ENCODE peak calls at places on chromosomes 6 and 20, in seven cellular contexts. X is endothelial cell of umbilical vein, R is GM23338, T is hepatocyte, U is fibroblast of lung, N is A549, S is keratinocyte. Z is an unnamed sample.

GRCh38 chr6:69343856-69344255 is 453.0 kb downstream of the LMBRD1 start:
- DNase-seq in X (no peak), U (no peak), S (no peak), R (peak), N (no peak), T (peak), Z (no peak)

GRCh38 chr20:39885975-39886649 is 802.9 kb downstream of the MAFB start:
- DNase-seq in X (peak), N (peak), S (peak), R (peak), U (peak), T (peak), Z (no peak)

GRCh38 chr6:44035621-44036020 is 91.6 kb downstream of the MRPL14 start:
- DNase-seq in U (no peak), T (no peak), N (no peak), X (no peak), S (no peak), R (no peak), Z (peak)

GRCh38 chr6:70304611-70305010 is 1.7 kb upstream of the COL9A1 start:
- DNase-seq in U (no peak), X (no peak), N (no peak), R (no peak), S (no peak), T (no peak), Z (no peak)

GRCh38 chr20:43849496-43850197 is 65.0 kb upstream of the TOX2 start:
- DNase-seq in U (peak), X (peak), N (peak), T (peak), S (no peak), R (no peak), Z (no peak)

GRCh38 chr6:82364087-82365010 is 732 bp downstream of the TPBG start:
- DNase-seq in R (peak), N (peak), T (peak), S (no peak), U (peak), X (peak), Z (peak)

GRCh38 chr20:54535045-54535444 is 59.7 kb downstream of the DOK5 start:
- DNase-seq in S (no peak), U (peak), N (no peak), X (no peak), T (no peak), R (no peak), Z (no peak)

GRCh38 chr6:163828038-163828790 is 413.7 kb downstream of the QKI start:
- DNase-seq in S (no peak), T (no peak), U (peak), R (no peak), N (no peak), X (no peak), Z (no peak)

GRCh38 chr6:136962661-136963060 is 40.6 kb downstream of the SLC35D3 start:
- DNase-seq in S (no peak), R (peak), X (peak), T (no peak), N (no peak), U (no peak), Z (no peak)

GRCh38 chr6:158570681-158570962 is 10.7 kb downstream of the TMEM181 start:
- DNase-seq in T (no peak), R (no peak), U (no peak), S (no peak), X (no peak), N (no peak), Z (no peak)

GRCh38 chr6:121884056-121884455 is 448.6 kb downstream of the GJA1 start:
- DNase-seq in X (no peak), U (peak), N (no peak), S (no peak), R (no peak), T (no peak), Z (no peak)

GRCh38 chr6:3063733-3064700 is 4.3 kb upstream of the RIPK1 start:
- DNase-seq in S (peak), U (peak), N (peak), T (peak), X (peak), R (peak), Z (peak)

GRCh38 chr6:71665931-71666330 is 220.4 kb upstream of the RIMS1 start:
- DNase-seq in R (no peak), U (peak), X (no peak), S (no peak), T (no peak), N (no peak), Z (no peak)

GRCh38 chr6:71524201-71524600 is 235.6 kb downstream of the OGFRL1 start:
- DNase-seq in X (no peak), T (no peak), R (no peak), S (no peak), U (no peak), N (no peak), Z (no peak)

GRCh38 chr6:90993771-90994170 is 406.9 kb upstream of the MAP3K7 start:
- DNase-seq in S (no peak), N (no peak), X (no peak), R (no peak), T (no peak), U (peak), Z (no peak)

GRCh38 chr6:67350729-67351128 is 1284.4 kb upstream of the ADGRB3 start:
- DNase-seq in R (no peak), N (no peak), T (no peak), X (no peak), U (no peak), S (no peak), Z (no peak)

GRCh38 chr20:22691369-22692118 is 107.2 kb upstream of the FOXA2 start:
- DNase-seq in N (peak), S (no peak), U (peak), R (peak), T (peak), X (peak), Z (peak)

GRCh38 chr6:169156108-169156821 is 97.4 kb downstream of the THBS2 start:
- DNase-seq in R (no peak), S (no peak), T (no peak), N (no peak), U (peak), X (no peak), Z (peak)

GRCh38 chr6:16759181-16759645 is 2.0 kb downstream of the ATXN1 start:
- DNase-seq in U (peak), T (peak), N (no peak), R (peak), S (no peak), X (no peak), Z (no peak)

GRCh38 chr20:48657426-48658197 is 170.2 kb downstream of the PREX1 start:
- DNase-seq in X (peak), R (peak), U (peak), S (peak), N (peak), T (peak), Z (peak)

GRCh38 chr6:12232339-12232738 is 57.8 kb upstream of the EDN1 start:
- DNase-seq in R (no peak), S (no peak), U (peak), X (no peak), T (no peak), N (no peak), Z (peak)

GRCh38 chr6:21610376-21610775 is 16.8 kb downstream of the SOX4 start:
- DNase-seq in R (no peak), X (no peak), S (no peak), N (no peak), T (no peak), U (no peak), Z (no peak)

GRCh38 chr6:125947581-125947980 is 9.0 kb upstream of the HINT3 start:
- DNase-seq in T (no peak), X (peak), S (no peak), U (peak), R (no peak), N (peak), Z (peak)

GRCh38 chr6:72769459-72770125 is 147.7 kb downstream of the KCNQ5 start:
- DNase-seq in R (no peak), X (no peak), U (no peak), N (no peak), S (no peak), T (no peak), Z (no peak)

GRCh38 chr20:44961024-44961866 is 1.0 kb upstream of the TOMM34 start:
- DNase-seq in R (peak), T (no peak), N (no peak), U (no peak), S (no peak), X (no peak), Z (peak)

GRCh38 chr20:53609501-53610445 is 16.1 kb upstream of the ZNF217 start:
- DNase-seq in X (peak), N (peak), U (peak), T (peak), S (no peak), R (peak), Z (no peak)

GRCh38 chr20:59993736-59994484 is 35.7 kb downstream of the CDH26 start:
- DNase-seq in U (no peak), S (no peak), X (no peak), N (no peak), R (peak), T (no peak), Z (no peak)

GRCh38 chr20:40279390-40279789 is 409.6 kb downstream of the MAFB start:
- DNase-seq in N (no peak), X (peak), T (peak), U (no peak), R (no peak), S (peak), Z (peak)

GRCh38 chr6:157314705-157315321 is 8.5 kb downstream of the TMEM242 start:
- DNase-seq in N (peak), R (peak), X (peak), U (peak), T (peak), S (no peak), Z (peak)

GRCh38 chr6:136076496-136076895 is 173.6 kb downstream of the MTFR2 start:
- DNase-seq in T (no peak), N (no peak), S (no peak), R (no peak), X (no peak), U (peak), Z (peak)

GRCh38 chr6:162151050-162151658 is 576.4 kb downstream of the PRKN start:
- DNase-seq in R (no peak), T (no peak), S (no peak), U (peak), X (no peak), N (no peak), Z (no peak)

GRCh38 chr6:111238464-111239119 is 151.3 kb downstream of the SLC16A10 start:
- DNase-seq in U (peak), R (no peak), T (no peak), X (peak), N (peak), S (no peak), Z (no peak)

GRCh38 chr20:13119583-13119982 is 101.5 kb upstream of the ISM1 start:
- DNase-seq in R (peak), S (no peak), T (peak), U (peak), N (peak), X (peak), Z (no peak)

GRCh38 chr20:51457281-51457932 is 85.1 kb downstream of the NFATC2 start:
- DNase-seq in N (peak), T (peak), X (peak), R (no peak), S (peak), U (peak), Z (peak)

GRCh38 chr6:124056884-124057283 is 253.2 kb downstream of the NKAIN2 start:
- DNase-seq in T (no peak), X (no peak), S (no peak), U (no peak), R (no peak), N (no peak), Z (no peak)

GRCh38 chr20:10218536-10219451 is at the start of gene SNAP25:
- DNase-seq in N (peak), U (peak), R (peak), S (no peak), T (peak), X (peak), Z (peak)

GRCh38 chr20:38061109-38061508 is 27.6 kb downstream of the RPRD1B start:
- DNase-seq in X (no peak), S (no peak), U (no peak), T (no peak), R (no peak), N (no peak), Z (no peak)

GRCh38 chr6:69164564-69165252 is 529.6 kb downstream of the ADGRB3 start:
- DNase-seq in X (no peak), S (no peak), R (peak), T (no peak), N (peak), U (no peak), Z (no peak)

DNA sequence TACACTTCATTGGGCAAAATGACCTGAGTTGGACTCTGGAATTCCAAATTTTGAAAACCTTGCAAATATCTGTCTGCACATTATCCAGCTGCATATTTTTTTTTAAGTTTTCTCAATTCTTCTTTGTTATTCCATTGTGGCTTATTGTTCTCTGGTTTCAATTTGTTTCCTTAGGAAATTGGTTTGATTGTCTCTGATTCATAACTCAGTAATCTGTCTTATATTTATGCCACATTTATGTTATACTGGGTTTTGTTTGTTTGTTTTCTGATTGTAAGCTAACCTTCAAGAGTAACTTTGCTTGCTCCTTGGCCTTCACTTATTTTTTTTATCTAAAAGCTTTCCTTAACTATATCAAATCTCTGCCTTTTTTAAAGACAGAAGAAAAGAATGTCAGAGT is 193.3 kb upstream of the PLCB4 start:
- DNase-seq in T (no peak), S (no peak), N (no peak), U (no peak), X (peak), R (no peak), Z (no peak)
- H3K4me2 ChIP-seq in T (no peak), S (no peak), N (no peak), U (no peak), X (peak), R (no peak), Z (no peak)

GRCh38 chr6:75693534-75693933 is 55.5 kb upstream of the MYO6 start:
- DNase-seq in U (peak), X (no peak), R (no peak), S (no peak), T (no peak), N (peak), Z (peak)
- TF ChIP-seq CTCF in U (no peak), X (no peak), R (peak), S (no peak), T (peak), N (peak), Z (peak)

DNA sequence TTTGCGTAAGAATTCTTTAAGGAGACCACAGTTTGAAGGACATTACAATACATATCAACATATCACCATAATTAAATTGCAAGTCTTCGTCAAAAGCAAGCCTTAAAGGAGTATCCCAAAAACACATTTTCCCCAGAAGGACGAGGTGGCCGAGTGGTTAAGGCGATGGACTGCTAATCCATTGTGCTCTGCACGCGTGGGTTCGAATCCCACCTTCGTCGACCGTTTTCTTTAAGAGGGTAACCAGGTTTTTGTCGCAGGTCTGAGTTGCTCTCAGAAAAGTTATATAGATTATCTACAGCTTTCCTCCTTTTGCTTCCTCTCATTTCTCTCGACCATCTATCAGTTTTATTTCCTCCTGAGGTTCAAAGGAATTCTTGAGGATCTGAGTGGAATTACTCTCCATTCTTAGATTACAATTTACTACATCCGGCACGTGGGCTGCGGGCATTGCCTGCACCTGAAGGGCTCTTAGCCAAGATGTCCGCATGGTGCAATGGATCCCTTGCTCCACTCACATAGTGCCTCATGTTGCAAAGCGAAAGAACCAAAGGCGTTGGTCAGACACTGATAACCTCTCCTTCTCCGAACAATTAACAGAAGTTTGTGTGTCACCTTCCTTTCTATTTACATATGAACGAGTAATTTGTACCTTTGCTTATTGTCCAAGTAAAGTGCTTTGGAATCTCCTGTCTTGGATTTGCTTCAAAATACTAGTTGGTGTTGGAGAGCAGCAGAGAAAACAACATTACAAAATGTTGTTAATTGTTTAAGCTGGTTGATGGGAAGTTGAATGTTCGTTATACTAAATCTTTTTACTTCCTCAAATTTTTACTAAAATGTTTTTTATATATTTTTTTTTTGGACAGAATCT is 14.0 kb downstream of the POM121L2 start:
- DNase-seq in S (no peak), N (peak), X (peak), R (peak), T (peak), U (peak), Z (no peak)
- H3K4me2 ChIP-seq in S (peak), N (peak), X (peak), R (peak), T (peak), U (peak), Z (peak)

GRCh38 chr6:156028310-156029131 is 572.9 kb upstream of the NOX3 start:
- DNase-seq in U (no peak), R (no peak), X (peak), T (no peak), N (no peak), S (no peak), Z (no peak)

GRCh38 chr6:156026543-156027268 is 571.1 kb upstream of the NOX3 start:
- DNase-seq in U (no peak), N (no peak), X (no peak), T (no peak), S (no peak), R (no peak), Z (no peak)

GRCh38 chr6:156021746-156022396 is 566.2 kb upstream of the NOX3 start:
- DNase-seq in U (peak), X (no peak), N (no peak), S (no peak), R (no peak), T (no peak), Z (peak)

GRCh38 chr6:156029296-156029985 is 573.8 kb upstream of the NOX3 start:
- DNase-seq in T (no peak), N (no peak), X (no peak), U (no peak), R (no peak), S (no peak), Z (no peak)

GRCh38 chr6:156024339-156024738 is 568.7 kb upstream of the NOX3 start:
- DNase-seq in X (no peak), N (no peak), R (no peak), T (no peak), S (no peak), U (no peak), Z (no peak)
- TF ChIP-seq CTCF in X (no peak), N (no peak), R (no peak), T (no peak), S (no peak), U (no peak), Z (no peak)

GRCh38 chr20:62701161-62702007 is 7.3 kb upstream of the NTSR1 start:
- DNase-seq in S (no peak), X (no peak), N (no peak), T (no peak), U (no peak), R (no peak), Z (peak)

GRCh38 chr20:62704341-62704948 is 4.2 kb upstream of the NTSR1 start:
- DNase-seq in N (peak), T (peak), S (peak), X (peak), U (peak), R (no peak), Z (peak)

GRCh38 chr20:62703853-62704228 is 4.8 kb upstream of the NTSR1 start:
- DNase-seq in U (no peak), R (no peak), S (no peak), N (no peak), T (no peak), X (no peak), Z (no peak)

GRCh38 chr20:62702008-62702290 is 6.7 kb upstream of the NTSR1 start:
- DNase-seq in N (no peak), U (no peak), S (no peak), T (no peak), X (no peak), R (no peak), Z (no peak)

DNA sequence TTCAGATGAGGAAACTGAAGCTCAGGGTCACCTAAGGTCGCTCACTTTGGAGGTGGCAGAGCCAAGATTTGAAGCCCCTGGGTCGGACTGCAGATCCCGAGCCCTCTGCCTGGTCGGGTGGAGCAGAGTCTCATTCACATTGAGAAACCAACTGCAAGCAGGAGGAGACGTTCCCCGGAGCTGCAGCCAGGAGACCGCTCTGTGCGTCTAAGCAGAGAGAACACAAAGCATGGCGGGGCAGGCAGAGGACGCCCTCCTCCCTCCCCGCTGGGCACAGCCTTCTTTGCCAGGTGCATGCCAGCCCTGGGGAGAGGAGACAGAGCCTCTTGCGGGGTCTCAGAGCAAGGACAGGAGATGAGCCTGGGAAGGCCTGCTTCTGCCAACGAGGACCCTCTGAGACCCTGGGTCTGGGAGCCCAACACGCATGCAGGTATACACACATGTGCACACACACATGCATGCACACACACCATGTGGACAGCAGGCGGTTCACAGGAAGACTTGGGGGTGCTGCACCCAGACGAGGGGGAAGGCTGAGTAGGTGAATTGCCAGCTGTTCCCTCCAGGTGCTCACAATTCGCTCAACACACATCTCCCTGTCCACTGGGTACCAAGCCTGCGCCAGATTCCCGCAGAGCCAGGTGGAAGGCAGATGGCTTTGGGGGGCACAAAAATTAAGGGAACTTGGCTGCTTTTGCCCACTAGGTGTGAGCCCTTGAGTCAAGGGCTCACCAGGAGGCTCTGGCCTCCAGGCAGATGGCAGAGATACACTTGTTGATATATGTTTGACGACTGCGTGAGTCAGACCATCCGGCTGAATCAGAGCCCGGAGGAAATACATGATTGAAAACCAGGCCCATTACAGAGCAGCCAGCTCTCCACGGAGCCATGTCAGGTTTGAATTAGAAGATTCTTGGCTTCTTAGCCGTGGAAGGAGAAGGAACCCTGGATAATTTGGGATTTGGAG is 5.5 kb upstream of the NTSR1 start:
- DNase-seq in N (peak), U (peak), R (no peak), X (peak), S (peak), T (peak), Z (peak)
- H3K4me2 ChIP-seq in N (peak), U (no peak), R (no peak), X (peak), S (peak), T (no peak), Z (peak)

GRCh38 chr6:159996626-159997497 is 28.0 kb downstream of the IGF2R start:
- DNase-seq in T (no peak), N (no peak), S (no peak), R (no peak), X (no peak), U (no peak), Z (no peak)

GRCh38 chr6:159997498-159998101 is 28.7 kb downstream of the IGF2R start:
- DNase-seq in X (no peak), S (no peak), T (no peak), U (no peak), N (no peak), R (no peak), Z (no peak)

GRCh38 chr6:159999240-159999671 is 30.4 kb downstream of the IGF2R start:
- DNase-seq in X (no peak), T (no peak), N (no peak), S (no peak), R (no peak), U (no peak), Z (no peak)

GRCh38 chr6:160000280-160000704 is 31.4 kb downstream of the IGF2R start:
- DNase-seq in U (peak), X (no peak), T (no peak), S (no peak), N (no peak), R (no peak), Z (no peak)

GRCh38 chr6:159998543-159998942 is 29.7 kb downstream of the IGF2R start:
- DNase-seq in U (no peak), S (no peak), X (no peak), N (no peak), R (no peak), T (no peak), Z (no peak)
- TF ChIP-seq CTCF in U (no peak), S (no peak), X (no peak), N (no peak), R (no peak), T (no peak), Z (no peak)